ENCODE peak calls at places on chromosomes 1 and 21, in ten cellular contexts. W, E, P, B, N, V, S, Q, A and T are unnamed samples.

GRCh38 chr1:77545970-77546369 is 136.5 kb downstream of the ZZZ3 start:
- DNase-seq in W (no peak), E (no peak), P (no peak), B (no peak), N (peak; percentile 65), V (no peak), S (no peak), Q (no peak), A (no peak), T (no peak)

GRCh38 chr1:116529681-116530080 is 41.1 kb downstream of the CD58 start:
- DNase-seq in W (no peak), E (no peak), P (no peak), B (no peak), N (no peak), V (no peak), S (no peak), Q (no peak), A (no peak), T (no peak)

GRCh38 chr1:42085596-42085995 is 67.6 kb upstream of the GUCA2B start:
- DNase-seq in W (no peak), E (no peak), P (no peak), B (no peak), N (peak; percentile 14), V (no peak), S (no peak), Q (no peak), A (no peak), T (no peak)

GRCh38 chr1:15432327-15432726 is 5.9 kb upstream of the CTRC start:
- DNase-seq in W (no peak), E (no peak), P (no peak), B (no peak), N (no peak), V (no peak), S (no peak), Q (no peak), A (no peak), T (no peak)

GRCh38 chr21:14766241-14766640 is 220.1 kb upstream of the SAMSN1 start:
- DNase-seq in W (no peak), E (no peak), P (no peak), B (no peak), N (no peak), V (no peak), S (no peak), Q (no peak), A (no peak), T (no peak)

GRCh38 chr1:65717815-65718454 is 74.8 kb upstream of the PDE4B start:
- DNase-seq in W (peak; percentile 7), E (no peak), P (no peak), B (no peak), N (peak; percentile 56), V (no peak), S (no peak), Q (no peak), A (no peak), T (no peak)

GRCh38 chr1:86395771-86396502 is at the start of gene ODF2L:
- DNase-seq in W (peak; percentile 92), E (peak; percentile 84), P (peak; percentile 86), B (peak; percentile 64), N (peak; percentile 95), V (peak; percentile 94), S (peak; percentile 41), Q (peak; percentile 86), A (peak; percentile 95), T (peak; percentile 79)

GRCh38 chr21:32372755-32373154 is 20.1 kb downstream of the URB1 start:
- DNase-seq in W (no peak), E (no peak), P (no peak), B (no peak), N (no peak), V (no peak), S (no peak), Q (no peak), A (no peak), T (no peak)

GRCh38 chr1:201845331-201846083 is 16.6 kb downstream of the IPO9 start:
- DNase-seq in W (no peak), E (no peak), P (no peak), B (no peak), N (peak; percentile 54), V (no peak), S (no peak), Q (no peak), A (no peak), T (no peak)

GRCh38 chr1:156815307-156815826 is 1.3 kb downstream of the SH2D2A start:
- DNase-seq in W (no peak), E (no peak), P (no peak), B (no peak), N (peak; percentile 95), V (peak; percentile 85), S (peak; percentile 13), Q (no peak), A (peak; percentile 31), T (no peak)

GRCh38 chr1:63322944-63323865 is 838 bp downstream of the FOXD3 start:
- DNase-seq in W (peak; percentile 41), E (peak; percentile 40), P (peak; percentile 56), B (no peak), N (peak; percentile 35), V (no peak), S (no peak), Q (no peak), A (peak; percentile 31), T (peak; percentile 50)

DNA sequence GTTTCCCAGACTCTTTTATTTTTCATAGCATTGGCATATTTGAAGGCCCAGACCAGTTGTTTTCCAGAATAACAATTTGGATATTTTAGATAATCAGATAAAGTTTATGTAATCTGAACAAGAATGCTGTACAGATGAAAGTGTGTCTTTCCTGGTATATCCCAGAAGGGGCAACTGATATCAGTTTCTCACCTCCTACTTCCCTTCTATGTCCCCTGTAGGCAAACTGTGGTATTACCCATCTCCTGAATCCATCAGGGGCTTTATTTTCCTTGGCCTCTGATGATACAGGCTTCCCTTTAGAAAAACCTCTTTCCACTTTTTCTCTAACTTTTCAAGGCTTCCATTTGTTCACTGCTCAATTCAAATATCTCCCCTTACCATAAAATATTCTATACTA is 87.5 kb upstream of the RGS1 start:
- DNase-seq in W (no peak), E (no peak), P (no peak), B (no peak), N (peak; percentile 10), V (no peak), S (no peak), Q (no peak), A (no peak), T (no peak)
- TF ChIP-seq CTCF in W (no peak), E (no peak), P (no peak), B (no peak), N (no peak), V (no peak), S (no peak), Q (no peak), A (no peak), T (no peak)

DNA sequence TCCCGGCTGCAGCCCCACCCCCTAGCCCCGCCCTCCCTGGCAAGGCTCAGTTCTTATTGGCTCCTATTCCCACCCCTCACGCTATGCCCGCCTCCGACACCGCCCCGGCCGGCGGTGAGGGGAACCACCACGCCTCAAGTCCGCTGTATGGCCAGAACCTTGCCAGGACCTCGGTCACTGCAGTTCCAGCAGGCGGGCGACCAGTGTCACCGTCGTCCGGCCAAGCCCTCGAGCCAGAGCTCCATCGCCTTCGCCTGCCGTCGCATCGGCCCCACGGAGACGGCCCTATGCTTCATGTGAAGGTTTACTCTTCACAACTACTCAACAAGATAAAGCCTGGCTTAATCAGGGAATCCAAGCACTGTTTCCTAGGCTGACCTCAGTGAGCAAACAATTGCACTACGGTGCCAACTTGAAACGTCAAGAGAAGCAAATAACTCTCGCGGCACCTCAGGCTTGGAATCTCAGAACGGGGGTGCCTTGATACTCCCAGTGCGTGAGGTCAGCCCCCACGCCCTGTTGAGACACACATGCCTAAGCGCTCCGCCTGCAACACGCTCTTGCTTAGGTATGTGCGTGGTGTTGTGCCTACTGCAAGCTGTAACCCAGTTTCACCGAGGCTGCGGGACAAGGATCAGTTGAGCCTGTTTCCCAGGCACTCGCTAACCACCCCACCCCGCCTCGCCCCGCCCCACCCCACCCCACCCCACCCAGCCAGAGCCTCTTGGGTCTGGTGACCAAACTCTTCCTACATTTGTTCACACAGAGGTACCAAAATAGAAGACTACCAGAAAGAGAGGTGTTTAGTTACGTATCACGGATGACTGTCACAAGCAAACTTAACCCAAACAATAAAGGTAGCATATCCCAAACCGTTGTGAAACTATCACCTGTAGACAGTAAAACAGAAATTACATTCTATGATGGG is 498 bp upstream of the DENND2C start:
- DNase-seq in W (peak; percentile 74), E (peak; percentile 84), P (peak; percentile 87), B (peak; percentile 78), N (peak; percentile 97), V (peak; percentile 94), S (peak; percentile 80), Q (peak; percentile 96), A (peak; percentile 96), T (peak; percentile 94)
- TF ChIP-seq CTCF in W (no peak), E (no peak), P (no peak), B (no peak), N (no peak), V (peak; percentile 17), S (peak; percentile 42), Q (peak; percentile 6), A (peak; percentile 39), T (no peak)

DNA sequence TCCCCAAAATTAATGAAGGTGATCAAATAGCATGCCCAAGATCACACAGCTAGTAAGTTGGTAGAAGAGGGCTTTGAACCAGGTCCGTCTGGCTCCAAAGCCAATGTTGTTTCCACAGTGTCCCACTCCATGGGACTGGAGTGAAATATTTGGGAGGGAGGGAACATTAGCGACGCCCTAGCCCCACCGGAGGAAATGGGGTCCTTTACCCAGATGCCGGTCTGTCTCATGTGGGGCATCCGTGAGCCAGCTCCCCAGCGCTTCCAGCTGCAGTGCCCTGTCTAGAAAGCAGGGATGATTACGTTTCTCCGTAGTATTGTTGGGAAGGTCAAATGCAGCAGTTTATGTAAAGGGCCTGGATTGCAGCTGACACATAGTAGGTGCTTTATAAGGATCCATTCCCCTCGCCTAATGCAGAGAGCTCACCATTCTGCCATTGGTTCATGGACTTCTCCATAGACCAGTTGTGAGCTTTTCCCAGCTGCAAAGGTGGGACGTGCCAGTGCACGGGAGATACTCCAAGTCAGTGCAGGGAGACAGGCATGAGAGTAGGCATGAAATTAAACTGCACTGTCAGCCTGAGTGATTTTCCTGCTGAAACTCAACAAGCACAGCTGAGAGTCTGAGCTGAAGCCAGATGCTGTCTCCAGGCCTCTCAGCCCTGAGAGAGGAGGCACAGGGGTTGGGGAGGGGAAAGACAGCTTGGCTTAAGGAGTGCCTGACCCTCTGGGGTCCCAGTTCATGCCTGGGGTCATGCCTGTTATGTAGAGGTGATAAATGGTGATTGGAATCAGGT is 24.7 kb downstream of the QSOX1 start:
- DNase-seq in W (no peak), E (no peak), P (no peak), B (no peak), N (no peak), V (no peak), S (no peak), Q (no peak), A (no peak), T (no peak)
- TF ChIP-seq CTCF in W (no peak), E (no peak), P (no peak), B (no peak), N (no peak), V (no peak), S (no peak), Q (no peak), A (no peak), T (no peak)

DNA sequence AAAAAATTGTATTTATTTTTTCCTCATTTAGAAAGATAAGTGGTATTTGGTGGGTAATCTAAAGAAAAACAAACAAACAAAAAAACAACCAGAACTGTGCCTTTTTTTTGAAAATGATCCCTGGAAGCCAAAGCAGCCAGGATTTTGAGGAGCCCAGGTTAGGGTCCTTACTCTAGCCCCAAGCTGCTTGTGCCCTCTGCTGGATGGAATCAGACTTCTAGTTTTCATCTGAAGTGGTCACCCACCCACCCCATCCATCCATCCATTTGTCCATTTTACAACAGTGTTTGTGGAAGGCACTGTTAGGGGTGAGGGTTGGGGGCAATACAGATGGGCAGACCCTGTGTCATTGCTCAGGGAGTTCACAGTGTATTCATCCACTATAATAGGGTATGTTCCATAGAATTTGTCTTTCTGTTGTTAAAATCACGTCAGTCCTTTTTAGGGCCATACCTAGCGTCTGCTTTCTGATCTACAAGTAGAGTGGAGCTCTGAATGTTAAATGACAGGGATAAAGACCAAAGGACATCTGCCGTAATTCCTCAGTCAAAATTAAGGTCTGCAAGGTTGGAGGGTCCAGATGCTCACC is 3.0 kb downstream of the LRRC42 start:
- DNase-seq in W (peak; percentile 44), E (peak; percentile 12), P (no peak), B (no peak), N (peak; percentile 63), V (no peak), S (no peak), Q (peak; percentile 36), A (no peak), T (peak; percentile 44)
- TF ChIP-seq CTCF in W (peak; percentile 23), E (peak; percentile 39), P (peak; percentile 62), B (peak; percentile 56), N (peak; percentile 57), V (peak; percentile 34), S (peak; percentile 39), Q (peak; percentile 48), A (peak; percentile 40), T (peak; percentile 57)